ENCODE peak calls at places on chromosomes 3 and 15, in six cellular contexts. E is fibroblast of lung, X is neural progenitor cell, B is Karpas-422, I is hepatocyte, G is SK-N-SH. H is an unnamed sample.
A peak's percentile ranks its signal among the peaks of the same experiment; 100 is the strongest.

GRCh38 chr15:44595656-44596510 is 58.9 kb downstream of the EIF3J start:
- DNase-seq in G (no peak), I (no peak), X (no peak), B (no peak), E (no peak), H (no peak)

GRCh38 chr3:173933113-173933512 is 535.6 kb downstream of the NLGN1 start:
- DNase-seq in E (no peak), B (no peak), X (no peak), I (no peak), G (no peak), H (no peak)

GRCh38 chr3:18679226-18679625 is 254.1 kb upstream of the SATB1 start:
- DNase-seq in X (no peak), I (no peak), G (no peak), B (no peak), E (no peak), H (no peak)

GRCh38 chr3:30370681-30371271 is 235.6 kb upstream of the TGFBR2 start:
- DNase-seq in E (peak; percentile 50), G (no peak), B (no peak), X (no peak), I (no peak), H (peak; percentile 79)

GRCh38 chr3:134883697-134884385 is 88.8 kb downstream of the EPHB1 start:
- DNase-seq in I (no peak), E (no peak), X (no peak), B (no peak), G (no peak), H (no peak)

GRCh38 chr3:172562881-172563835 is 39.9 kb upstream of the TNFSF10 start:
- DNase-seq in G (no peak), B (no peak), X (no peak), I (peak; percentile 60), E (peak; percentile 89), H (peak; percentile 50)

GRCh38 chr15:70318996-70319465 is 221.3 kb upstream of the TLE3 start:
- DNase-seq in I (peak; percentile 46), X (no peak), E (peak; percentile 84), G (no peak), B (no peak), H (peak; percentile 72)

GRCh38 chr3:168047190-168047795 is 48.4 kb downstream of the GOLIM4 start:
- DNase-seq in E (peak; percentile 92), B (peak; percentile 93), I (peak; percentile 81), X (peak; percentile 70), G (peak; percentile 50), H (peak; percentile 25)

GRCh38 chr3:127986803-127987202 is 65.4 kb upstream of the SEC61A1 start:
- DNase-seq in X (no peak), E (no peak), G (no peak), I (no peak), B (no peak), H (no peak)

GRCh38 chr15:31222769-31223345 is 103.8 kb upstream of the KLF13 start:
- DNase-seq in B (no peak), G (no peak), E (no peak), X (no peak), I (no peak), H (no peak)

GRCh38 chr3:129463736-129464135 is 23.7 kb downstream of the IFT122 start:
- DNase-seq in B (no peak), G (no peak), X (no peak), I (no peak), E (no peak), H (no peak)

GRCh38 chr3:188624384-188624783 is 470.4 kb downstream of the LPP start:
- DNase-seq in I (no peak), B (no peak), G (no peak), X (no peak), E (peak; percentile 93), H (no peak)

GRCh38 chr15:92623435-92623834 is 32.1 kb downstream of the FAM174B start:
- DNase-seq in B (no peak), I (no peak), E (no peak), X (no peak), G (no peak), H (no peak)

GRCh38 chr15:75694241-75695182 is 18.1 kb downstream of the CSPG4 start:
- DNase-seq in I (peak; percentile 90), G (peak; percentile 86), E (peak; percentile 98), X (peak; percentile 79), B (peak; percentile 63), H (peak; percentile 99)

GRCh38 chr15:92636950-92637481 is 18.6 kb downstream of the FAM174B start:
- DNase-seq in X (no peak), E (no peak), G (peak; percentile 57), B (no peak), I (no peak), H (no peak)

GRCh38 chr3:174440350-174440716 is 418.8 kb upstream of the NAALADL2 start:
- DNase-seq in X (peak; percentile 38), B (no peak), I (peak; percentile 32), E (peak; percentile 84), G (no peak), H (peak; percentile 61)

GRCh38 chr3:20546636-20547035 is 360.6 kb upstream of the SGO1 start:
- DNase-seq in I (no peak), B (no peak), G (no peak), E (no peak), X (no peak), H (peak; percentile 77)

GRCh38 chr3:125166581-125166980 is 46.0 kb downstream of the SLC12A8 start:
- DNase-seq in X (no peak), E (peak; percentile 62), I (no peak), B (no peak), G (no peak), H (no peak)

GRCh38 chr3:32583708-32584107 is 13.1 kb upstream of the DYNC1LI1 start:
- DNase-seq in X (no peak), I (no peak), G (no peak), E (no peak), B (no peak), H (no peak)

DNA sequence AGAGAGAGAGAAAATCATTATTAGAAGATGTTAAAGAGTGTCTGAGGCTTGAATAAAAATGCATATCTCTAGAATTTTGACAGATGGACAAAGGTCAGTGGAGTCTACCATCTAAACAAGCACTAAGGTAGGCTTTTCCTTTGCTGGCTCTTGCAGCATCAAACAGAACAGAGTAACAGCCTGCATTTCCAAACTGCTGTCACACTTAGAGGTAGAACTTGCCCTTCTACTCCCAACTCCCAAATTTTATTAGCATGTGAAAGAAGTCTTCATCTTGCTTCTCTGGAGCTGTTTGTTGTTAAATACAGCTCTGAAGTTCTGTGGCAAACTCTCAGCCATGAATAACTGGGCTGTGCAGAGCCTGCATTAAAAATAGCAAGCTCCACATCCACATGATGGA is 4.1 kb upstream of the MB21D2 start:
- DNase-seq in E (no peak), I (no peak), G (no peak), X (no peak), B (no peak), H (no peak)
- H3K4me1 ChIP-seq in E (no peaks in the 10 kb centered on the region), I (peaks cover 12% of the 10 kb centered on the region), G (peaks cover 2% of the 10 kb centered on the region), X (peaks cover 5% of the 10 kb centered on the region), B (no peaks in the 10 kb centered on the region), H (peaks cover 5% of the 10 kb centered on the region)

DNA sequence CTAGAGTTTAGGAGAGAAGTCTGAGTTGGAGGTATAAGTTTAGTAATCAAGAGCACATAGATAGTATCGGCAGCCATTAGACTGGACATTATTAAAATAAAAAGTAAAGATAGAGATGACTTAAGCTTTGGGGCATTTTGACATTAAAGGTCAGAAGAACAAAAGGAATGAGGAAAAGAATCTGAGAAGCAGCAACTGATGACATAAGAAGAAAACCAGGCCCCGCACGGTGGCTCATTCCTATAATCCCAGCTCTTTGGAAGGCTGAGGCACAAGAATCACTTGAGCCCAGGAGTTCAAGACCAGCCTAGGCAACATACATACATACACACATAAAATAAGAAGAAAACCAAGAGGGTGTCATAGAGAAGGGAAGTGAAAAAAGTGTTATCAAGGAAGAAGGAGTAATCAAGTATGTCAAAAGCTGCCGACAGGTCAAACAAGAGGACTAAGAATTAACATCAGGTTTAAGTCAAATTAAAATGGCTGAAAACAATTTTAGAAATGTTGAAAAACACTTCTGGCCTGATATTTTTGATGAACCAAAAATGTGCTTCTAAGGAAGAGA is 38.9 kb downstream of the ACAP2 start:
- DNase-seq in G (no peak), E (no peak), X (no peak), B (no peak), I (no peak), H (no peak)
- H4K20me1 ChIP-seq in G (peaks cover 28% of the 10 kb centered on the region), E (no peaks in the 10 kb centered on the region), X (peaks cover 10% of the 10 kb centered on the region), B (no peaks in the 10 kb centered on the region), I (peaks cover 3% of the 10 kb centered on the region), H (peaks cover 18% of the 10 kb centered on the region)

GRCh38 chr3:58639842-58640241 is 26.7 kb downstream of the FAM3D start:
- DNase-seq in E (no peak), B (no peak), X (no peak), I (no peak), G (no peak), H (no peak)
- H3K79me2 ChIP-seq in E (no peaks in the 10 kb centered on the region), B (no peaks in the 10 kb centered on the region), X (no peaks in the 10 kb centered on the region), I (no peaks in the 10 kb centered on the region), G (no peaks in the 10 kb centered on the region), H (no peaks in the 10 kb centered on the region)

GRCh38 chr3:45552773-45553371 is 41.7 kb upstream of the LIMD1 start:
- DNase-seq in E (no peak), G (no peak), B (no peak), X (no peak), I (no peak), H (no peak)
- H3K4me1 ChIP-seq in E (peaks cover 55% of the 10 kb centered on the region), G (peaks cover 41% of the 10 kb centered on the region), B (peaks cover 16% of the 10 kb centered on the region), X (no peaks in the 10 kb centered on the region), I (peaks cover 32% of the 10 kb centered on the region), H (peaks cover 57% of the 10 kb centered on the region)

GRCh38 chr3:11563749-11564148 is 80.0 kb downstream of the VGLL4 start:
- DNase-seq in X (no peak), B (no peak), I (no peak), E (no peak), G (no peak), H (peak; percentile 45)

GRCh38 chr3:11565932-11566331 is 77.8 kb downstream of the VGLL4 start:
- DNase-seq in G (no peak), B (no peak), E (no peak), X (no peak), I (no peak), H (no peak)

GRCh38 chr3:11564577-11565001 is 79.1 kb downstream of the VGLL4 start:
- DNase-seq in E (no peak), G (no peak), B (no peak), I (no peak), X (no peak), H (peak; percentile 11)

GRCh38 chr3:11565492-11565891 is 78.2 kb downstream of the VGLL4 start:
- DNase-seq in I (no peak), E (no peak), G (no peak), B (no peak), X (no peak), H (peak; percentile 47)

DNA sequence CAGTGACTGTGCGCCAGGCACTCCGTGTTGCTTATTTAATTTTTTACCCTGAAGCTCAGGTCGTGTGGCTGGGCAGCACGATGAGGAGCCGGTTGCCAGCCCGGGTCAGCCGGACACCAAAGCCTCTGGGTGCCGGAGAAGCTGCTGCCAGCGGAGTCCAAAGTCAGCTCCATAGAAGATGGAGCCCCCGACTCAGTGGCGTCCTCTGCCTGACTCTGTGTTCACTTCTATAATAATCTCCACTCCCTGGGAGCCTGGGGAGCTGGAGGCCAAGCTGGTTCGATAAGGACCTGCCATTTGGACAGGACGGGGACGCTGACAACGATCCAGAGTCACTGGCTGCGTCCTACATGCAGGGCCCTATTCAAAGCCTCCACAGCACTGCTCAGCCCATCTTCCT is 78.6 kb downstream of the VGLL4 start:
- DNase-seq in X (no peak), G (no peak), I (no peak), E (no peak), B (no peak), H (peak; percentile 26)
- H4K20me1 ChIP-seq in X (peaks cover 92% of the 10 kb centered on the region), G (peaks cover 58% of the 10 kb centered on the region), I (peaks cover 45% of the 10 kb centered on the region), E (no peaks in the 10 kb centered on the region), B (peaks cover 55% of the 10 kb centered on the region), H (peaks cover 11% of the 10 kb centered on the region)

H was measured in osteoblast.